ENCODE peak calls at places on chromosomes 3 and 15, in five cellular contexts. C is brain microvascular endothelial cell, R is NCI-H748 treated with DMSO at 0.1 percent for 48 hours, Q is adrenal gland, M is kidney tubule cell. S is an unnamed sample.

GRCh38 chr15:70083946-70084345 is 13.8 kb downstream of the TLE3 start:
- DNase-seq in C (no peak), M (no peak), R (no peak), Q (no peak), S (no peak)

GRCh38 chr15:66024998-66025397 is 155.7 kb downstream of the RAB11A start:
- DNase-seq in M (peak), R (no peak), Q (no peak), C (no peak), S (no peak)

GRCh38 chr15:88653200-88654064 is 14.6 kb downstream of the ISG20 start:
- DNase-seq in M (no peak), C (no peak), R (no peak), Q (no peak), S (no peak)

GRCh38 chr15:101530224-101530958 is 40.9 kb upstream of the PCSK6 start:
- DNase-seq in M (peak), R (no peak), Q (peak), C (no peak), S (no peak)

GRCh38 chr3:146024260-146024659 is 136.7 kb downstream of the PLOD2 start:
- DNase-seq in C (no peak), R (no peak), M (no peak), Q (no peak), S (no peak)

GRCh38 chr3:71011565-71012287 is 571.8 kb downstream of the FOXP1 start:
- DNase-seq in C (no peak), Q (no peak), M (peak), R (no peak), S (no peak)

GRCh38 chr15:92880796-92881569 is 19.1 kb upstream of the CHD2 start:
- DNase-seq in Q (no peak), R (no peak), M (peak), C (no peak), S (no peak)

GRCh38 chr3:23221136-23221535 is 18.0 kb downstream of the UBE2E2 start:
- DNase-seq in Q (no peak), C (no peak), M (no peak), R (no peak), S (no peak)

GRCh38 chr15:74835312-74835823 is 7.6 kb downstream of the ULK3 start:
- DNase-seq in R (no peak), C (peak), M (peak), Q (peak), S (peak)

S was measured in WERI-Rb-1.